ENCODE peak calls at places on chromosomes 7 and 10, in five cellular contexts. J is NCI-H748 treated with DMSO at 0.1 percent for 48 hours, D is astrocyte of the spinal cord, O is lung microvascular endothelial cell, P is cardiac fibroblast. N is an unnamed sample.
A peak's percentile ranks its signal among the peaks of the same experiment; 100 is the strongest.

GRCh38 chr10:1561731-1562337 is 175.5 kb downstream of the ADARB2 start:
- DNase-seq in J (no peak), D (no peak), O (no peak), P (no peak), N (peak; percentile 55)

GRCh38 chr7:44847509-44847919 is 373 bp downstream of the H2AZ2 start:
- DNase-seq in J (peak; percentile 76), D (peak; percentile 87), O (peak; percentile 92), P (peak; percentile 90), N (peak; percentile 94)

GRCh38 chr10:30736685-30737232 is 107.2 kb upstream of the LYZL2 start:
- DNase-seq in J (no peak), D (peak; percentile 100), O (peak; percentile 98), P (peak; percentile 98), N (peak; percentile 95)

GRCh38 chr10:24097771-24098207 is 111.1 kb upstream of the KIAA1217 start:
- DNase-seq in J (no peak), D (peak; percentile 6), O (no peak), P (no peak), N (no peak)

GRCh38 chr7:47536705-47537611 is 45.0 kb downstream of the TNS3 start:
- DNase-seq in J (no peak), D (peak; percentile 71), O (peak; percentile 46), P (peak; percentile 67), N (peak; percentile 80)

GRCh38 chr10:131031346-131031745 is 280.2 kb downstream of the TCERG1L start:
- DNase-seq in J (no peak), D (no peak), O (no peak), P (no peak), N (peak; percentile 24)

GRCh38 chr7:45863715-45864114 is 9.2 kb downstream of the CCDC201 start:
- DNase-seq in J (no peak), D (no peak), O (no peak), P (no peak), N (no peak)

GRCh38 chr7:124460053-124460445 is 305.5 kb downstream of the GPR37 start:
- DNase-seq in J (no peak), D (no peak), O (no peak), P (no peak), N (no peak)

GRCh38 chr10:28393956-28394568 is 91.2 kb upstream of the MPP7 start:
- DNase-seq in J (peak; percentile 40), D (peak; percentile 58), O (peak; percentile 66), P (peak; percentile 72), N (peak; percentile 76)